ENCODE peak calls at places on chromosomes 3 and 15, in six cellular contexts. H is iris pigment epithelial cell; Z is Right ventricle myocardium superior; P is GM06990; V is GM20000; T is stimulated activated naive CD8-positive, alpha-beta T cell treated with anti-CD3 and anti-CD28 coated beads, Interleukin-15, amount 100 ng/mL, for 72 hours. F is an unnamed sample.

GRCh38 chr3:27827041-27827440 is 104.9 kb upstream of the EOMES start:
- DNase-seq in H (no peak), Z (no peak), T (no peak), P (no peak), V (no peak), F (no peak)

GRCh38 chr3:157170861-157171260 is 10.9 kb upstream of the CCNL1 start:
- DNase-seq in P (no peak), V (no peak), T (no peak), H (no peak), Z (no peak), F (no peak)

GRCh38 chr15:63277893-63278505 is 594 bp downstream of the APH1B start:
- DNase-seq in H (no peak), Z (no peak), P (no peak), T (no peak), V (no peak), F (peak; percentile 41)

GRCh38 chr15:57377478-57377847 is 1.2 kb downstream of the CGNL1 start:
- DNase-seq in Z (no peak), V (no peak), T (no peak), P (no peak), H (no peak), F (no peak)

GRCh38 chr15:91890614-91891013 is 37.1 kb downstream of the SLCO3A1 start:
- DNase-seq in T (no peak), Z (no peak), H (peak; percentile 1), P (no peak), V (no peak), F (no peak)

GRCh38 chr3:122728756-122729514 is 48.3 kb downstream of the PARP14 start:
- DNase-seq in H (no peak), V (no peak), T (no peak), Z (no peak), P (no peak), F (no peak)

GRCh38 chr3:188993140-188993539 is 178.6 kb upstream of the TPRG1 start:
- DNase-seq in P (no peak), T (no peak), H (no peak), Z (no peak), V (no peak), F (no peak)

GRCh38 chr3:72310028-72310987 is 525.4 kb upstream of the PROK2 start:
- DNase-seq in P (peak; percentile 84), T (no peak), Z (peak; percentile 60), V (peak; percentile 82), H (peak; percentile 62), F (peak; percentile 87)

GRCh38 chr3:31093608-31093990 is 199.1 kb upstream of the GADL1 start:
- DNase-seq in Z (no peak), T (no peak), H (no peak), V (no peak), P (no peak), F (no peak)

GRCh38 chr15:77419050-77419835 is 661 bp downstream of the PEAK1 start:
- DNase-seq in Z (peak; percentile 56), T (peak; percentile 60), P (peak; percentile 60), H (peak; percentile 57), V (peak; percentile 73), F (peak; percentile 44)

GRCh38 chr15:90860942-90861675 is 7.3 kb upstream of the FURIN start:
- DNase-seq in P (no peak), V (no peak), Z (no peak), T (no peak), H (peak; percentile 43), F (no peak)

GRCh38 chr3:43296565-43296964 is 10.2 kb downstream of the SNRK start:
- DNase-seq in P (peak; percentile 19), H (peak; percentile 60), V (peak; percentile 43), T (peak; percentile 54), Z (no peak), F (peak; percentile 83)

GRCh38 chr15:84839714-84840113 is 22.6 kb downstream of the ALPK3 start:
- DNase-seq in P (no peak), V (no peak), H (no peak), Z (no peak), T (no peak), F (no peak)

GRCh38 chr3:178083906-178084823 is 452.1 kb upstream of the KCNMB2 start:
- DNase-seq in Z (no peak), T (no peak), H (peak; percentile 58), V (no peak), P (no peak), F (no peak)

GRCh38 chr3:57837686-57838085 is 81.6 kb downstream of the SLMAP start:
- DNase-seq in H (no peak), V (no peak), T (no peak), P (no peak), Z (no peak), F (no peak)

GRCh38 chr3:127320529-127321121 is 32.8 kb upstream of the PRR20G start:
- DNase-seq in Z (no peak), P (no peak), H (no peak), T (no peak), V (no peak), F (no peak)

GRCh38 chr3:10597733-10598132 is 92.3 kb upstream of the ATP2B2 start:
- DNase-seq in Z (no peak), H (no peak), P (no peak), V (no peak), T (no peak), F (no peak)

GRCh38 chr3:168511428-168512014 is 415.8 kb upstream of the GOLIM4 start:
- DNase-seq in Z (no peak), V (peak; percentile 7), T (no peak), H (peak; percentile 18), P (peak; percentile 5), F (no peak)

GRCh38 chr3:168859143-168859542 is 763.4 kb upstream of the GOLIM4 start:
- DNase-seq in P (no peak), T (no peak), H (no peak), V (no peak), Z (no peak), F (no peak)

GRCh38 chr15:48120751-48121150 is at the start of gene SLC24A5:
- DNase-seq in H (no peak), P (no peak), Z (no peak), V (no peak), T (no peak), F (no peak)

GRCh38 chr3:125632597-125632996 is 37.3 kb upstream of the OSBPL11 start:
- DNase-seq in V (no peak), H (no peak), P (no peak), Z (no peak), T (no peak), F (no peak)

GRCh38 chr15:42091753-42092665 is 2.4 kb downstream of the PLA2G4D start:
- DNase-seq in V (no peak), T (no peak), P (no peak), H (no peak), Z (no peak), F (no peak)

GRCh38 chr3:127525373-127525772 is 65.2 kb downstream of the TPRA1 start:
- DNase-seq in V (no peak), H (peak; percentile 60), T (no peak), Z (no peak), P (no peak), F (no peak)

GRCh38 chr3:103393395-103394186 is 958.8 kb downstream of the ZPLD1 start:
- DNase-seq in Z (no peak), V (no peak), P (no peak), H (peak; percentile 45), T (no peak), F (no peak)

GRCh38 chr3:187841552-187841951 is 96.3 kb upstream of the BCL6 start:
- DNase-seq in Z (no peak), V (no peak), P (no peak), T (no peak), H (peak; percentile 28), F (no peak)

GRCh38 chr3:9769426-9770275 is at the start of gene CAMK1:
- DNase-seq in T (peak; percentile 63), V (peak; percentile 79), H (peak; percentile 72), P (peak; percentile 48), Z (peak; percentile 92), F (no peak)

GRCh38 chr3:159128628-159129027 is 326.8 kb downstream of the MFSD1 start:
- DNase-seq in H (peak; percentile 90), Z (no peak), P (no peak), V (no peak), T (no peak), F (no peak)

GRCh38 chr3:125144653-125145314 is 67.8 kb downstream of the SLC12A8 start:
- DNase-seq in P (no peak), T (no peak), V (no peak), Z (no peak), H (no peak), F (no peak)

GRCh38 chr3:9881440-9881839 is 1.4 kb upstream of the CIDEC start:
- DNase-seq in H (no peak), Z (no peak), T (no peak), P (no peak), V (no peak), F (no peak)

GRCh38 chr15:29456964-29457363 is 187.3 kb upstream of the NSMCE3 start:
- DNase-seq in P (no peak), V (no peak), T (no peak), H (no peak), Z (no peak), F (no peak)

GRCh38 chr3:143963946-143964345 is 7.7 kb upstream of the DIPK2A start:
- DNase-seq in V (no peak), P (no peak), Z (no peak), T (no peak), H (no peak), F (no peak)